ENCODE peak calls at places on chromosomes 5 and 9, in eight cellular contexts. W, X, U, L, T, V, D and E are unnamed samples.

GRCh38 chr9:33170464-33171156 is 3.5 kb upstream of the B4GALT1 start:
- DNase-seq in V (peak; percentile 82), T (no peak), X (peak; percentile 73), D (no peak), W (peak; percentile 77), U (peak; percentile 37), L (peak; percentile 66), E (peak; percentile 46)

GRCh38 chr5:56827043-56827442 is 11.7 kb downstream of the MAP3K1 start:
- DNase-seq in L (peak; percentile 16), T (no peak), D (no peak), W (no peak), V (no peak), X (no peak), U (no peak), E (no peak)

GRCh38 chr5:73482383-73483193 is 15.7 kb upstream of the BTF3 start:
- DNase-seq in D (peak; percentile 86), L (no peak), W (no peak), U (no peak), T (no peak), X (no peak), V (no peak), E (no peak)

GRCh38 chr9:23117621-23118020 is 671.0 kb downstream of the DMRTA1 start:
- DNase-seq in V (no peak), X (no peak), L (no peak), D (peak; percentile 80), T (no peak), U (no peak), W (no peak), E (no peak)

GRCh38 chr9:121764371-121764730 is 112.9 kb downstream of the DAB2IP start:
- DNase-seq in W (no peak), T (no peak), U (no peak), D (no peak), V (no peak), L (no peak), X (no peak), E (no peak)

GRCh38 chr5:166909040-166909439 is 1382.4 kb upstream of the WWC1 start:
- DNase-seq in W (no peak), V (no peak), L (peak; percentile 11), T (no peak), X (no peak), D (no peak), U (no peak), E (no peak)

GRCh38 chr9:115548826-115549225 is 430.9 kb upstream of the TNC start:
- DNase-seq in W (no peak), T (no peak), X (no peak), U (no peak), V (no peak), D (peak; percentile 59), L (no peak), E (no peak)

GRCh38 chr5:56516936-56517521 is 283.9 kb upstream of the ANKRD55 start:
- DNase-seq in D (peak; percentile 29), X (peak; percentile 55), T (no peak), W (no peak), V (peak; percentile 20), L (no peak), U (no peak), E (no peak)

GRCh38 chr9:16727452-16728127 is 142.9 kb downstream of the BNC2 start:
- DNase-seq in X (no peak), L (no peak), U (no peak), T (no peak), V (no peak), W (no peak), D (peak; percentile 39), E (no peak)

GRCh38 chr5:80255752-80256479 is at the start of gene SERINC5:
- DNase-seq in U (peak; percentile 79), T (peak; percentile 86), D (peak; percentile 68), V (peak; percentile 71), W (peak; percentile 92), X (peak; percentile 88), L (peak; percentile 79), E (peak; percentile 69)

GRCh38 chr9:4530375-4530774 is 40.1 kb downstream of the SLC1A1 start:
- DNase-seq in W (no peak), T (no peak), D (no peak), U (no peak), V (no peak), L (peak; percentile 40), X (no peak), E (no peak)

GRCh38 chr9:109014267-109015025 is 1.1 kb upstream of the CTNNAL1 start:
- DNase-seq in X (no peak), W (no peak), V (no peak), U (peak; percentile 39), D (peak; percentile 78), T (peak; percentile 56), L (peak; percentile 17), E (no peak)

GRCh38 chr5:102218159-102218558 is 77.9 kb downstream of the SLCO4C1 start:
- DNase-seq in W (no peak), L (no peak), U (no peak), T (no peak), X (no peak), V (no peak), D (no peak), E (no peak)

DNA sequence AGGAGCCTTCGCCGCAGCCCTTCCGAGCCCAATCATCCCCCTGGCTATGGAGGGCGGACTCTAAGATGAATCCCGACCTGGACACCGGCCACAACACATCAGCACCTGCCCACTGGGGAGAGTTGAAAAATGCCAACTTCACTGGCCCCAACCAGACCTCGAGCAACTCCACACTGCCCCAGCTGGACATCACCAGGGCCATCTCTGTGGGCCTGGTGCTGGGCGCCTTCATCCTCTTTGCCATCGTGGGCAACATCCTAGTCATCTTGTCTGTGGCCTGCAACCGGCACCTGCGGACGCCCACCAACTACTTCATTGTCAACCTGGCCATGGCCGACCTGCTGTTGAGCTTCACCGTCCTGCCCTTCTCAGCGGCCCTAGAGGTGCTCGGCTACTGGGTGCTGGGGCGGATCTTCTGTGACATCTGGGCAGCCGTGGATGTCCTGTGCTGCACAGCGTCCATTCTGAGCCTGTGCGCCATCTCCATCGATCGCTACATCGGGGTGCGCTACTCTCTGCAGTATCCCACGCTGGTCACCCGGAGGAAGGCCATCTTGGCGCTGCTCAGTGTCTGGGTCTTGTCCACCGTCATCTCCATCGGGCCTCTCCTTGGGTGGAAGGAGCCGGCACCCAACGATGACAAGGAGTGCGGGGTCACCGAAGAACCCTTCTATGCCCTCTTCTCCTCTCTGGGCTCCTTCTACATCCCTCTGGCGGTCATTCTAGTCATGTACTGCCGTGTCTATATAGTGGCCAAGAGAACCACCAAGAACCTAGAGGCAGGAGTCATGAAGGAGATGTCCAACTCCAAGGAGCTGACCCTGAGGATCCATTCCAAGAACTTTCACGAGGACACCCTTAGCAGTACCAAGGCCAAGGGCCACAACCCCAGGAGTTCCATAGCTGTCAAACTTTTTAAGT is 819 bp downstream of the ADRA1B start:
- DNase-seq in L (peak; percentile 36), U (no peak), X (no peak), W (no peak), V (no peak), T (no peak), D (no peak), E (no peak)
- H3K4me1 ChIP-seq in L (peaks cover 76% of the 10 kb centered on the region), U (no peaks in the 10 kb centered on the region), X (peaks cover 23% of the 10 kb centered on the region), W (peaks cover 8% of the 10 kb centered on the region), V (no peaks in the 10 kb centered on the region), T (peaks cover 7% of the 10 kb centered on the region), D (peaks cover 14% of the 10 kb centered on the region), E (peaks cover 4% of the 10 kb centered on the region)

DNA sequence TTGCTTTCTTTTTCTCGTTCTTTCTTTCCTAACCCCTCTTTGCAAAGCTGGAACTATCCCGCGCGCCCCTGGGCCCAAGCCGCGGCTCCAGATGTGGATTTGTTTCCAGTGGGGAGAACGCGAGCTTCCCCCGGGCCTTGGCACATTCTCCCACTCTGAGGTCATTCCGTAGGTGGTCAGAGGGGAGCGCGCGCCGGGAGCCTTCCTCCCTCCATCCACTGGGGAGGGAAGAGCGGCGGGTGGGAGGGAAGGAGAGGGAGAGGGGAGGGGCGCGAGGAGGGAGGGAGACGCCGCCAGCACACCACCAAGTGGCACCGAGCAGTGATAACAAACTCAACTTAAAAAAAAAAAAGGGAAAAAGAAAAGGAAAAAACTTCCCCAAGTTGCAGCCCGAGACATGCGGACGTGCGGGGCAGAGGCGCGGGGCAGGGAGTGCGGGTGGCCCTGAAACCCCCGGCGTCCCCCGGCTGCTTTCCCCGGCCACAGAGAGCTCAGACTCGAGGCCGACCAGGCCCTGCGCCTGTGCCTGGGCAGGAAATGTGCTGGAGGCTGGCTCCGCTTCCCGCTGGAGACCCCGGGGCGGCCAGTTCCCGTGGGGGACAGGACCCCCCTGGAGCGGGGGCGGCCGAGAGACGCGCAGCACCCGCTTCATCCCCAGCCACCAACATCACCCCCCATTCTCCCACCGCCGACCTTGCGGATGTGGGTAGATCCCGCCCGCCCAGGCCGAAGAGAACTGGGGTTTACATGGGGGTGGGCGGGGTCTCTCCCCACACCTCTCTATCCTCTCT is 3.1 kb downstream of the IER5L start:
- DNase-seq in U (peak; percentile 95), W (peak; percentile 90), V (peak; percentile 59), X (peak; percentile 83), D (peak; percentile 90), L (peak; percentile 92), T (peak; percentile 91), E (peak; percentile 66)
- TF ChIP-seq POLR2A in U (peak; percentile 59), W (no peak), V (peak; percentile 33), X (peak; percentile 59), D (peak; percentile 2), L (peak; percentile 65), T (peak; percentile 41), E (peak; percentile 50)

DNA sequence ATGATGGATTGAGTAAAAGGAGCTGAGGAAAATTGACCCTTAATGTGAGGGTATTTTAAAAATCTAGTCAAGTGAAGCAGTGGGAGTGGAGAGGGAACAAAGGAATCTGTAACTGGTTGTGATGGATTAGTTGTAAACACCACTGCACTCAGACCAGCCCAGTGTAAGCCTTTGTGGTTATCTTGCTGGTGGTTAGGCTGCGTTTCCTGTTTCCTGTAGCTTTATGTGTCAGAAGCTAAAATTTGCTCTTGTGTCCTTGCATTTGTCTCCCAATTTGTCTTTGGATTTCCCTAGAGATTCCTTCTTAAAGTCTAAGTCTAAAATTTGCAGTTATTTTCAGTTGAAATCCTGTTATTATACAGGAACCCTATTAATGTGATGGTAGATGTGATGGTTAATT is 6.3 kb downstream of the IFNA21 start:
- DNase-seq in X (peak; percentile 7), D (no peak), T (no peak), U (no peak), V (no peak), W (no peak), L (no peak), E (no peak)
- H3K27ac ChIP-seq in X (no peak overlapping the region), D (no peak overlapping the region), T (no peak overlapping the region), U (no peak overlapping the region), V (no peak overlapping the region), W (no peak overlapping the region), L (no peak overlapping the region), E (no peak overlapping the region)

GRCh38 chr9:20603524-20604268 is 18.6 kb downstream of the MLLT3 start:
- DNase-seq in D (no peak), L (no peak), U (no peak), T (no peak), X (no peak), V (no peak), W (no peak), E (no peak)

GRCh38 chr9:20598367-20598766 is 23.9 kb downstream of the MLLT3 start:
- DNase-seq in W (no peak), U (no peak), T (no peak), D (no peak), L (no peak), X (no peak), V (no peak), E (no peak)

GRCh38 chr9:20599195-20599594 is 23.1 kb downstream of the MLLT3 start:
- DNase-seq in X (no peak), V (no peak), U (no peak), T (no peak), W (no peak), D (peak; percentile 78), L (no peak), E (no peak)

GRCh38 chr9:20604561-20604960 is 17.7 kb downstream of the MLLT3 start:
- DNase-seq in L (no peak), X (no peak), W (no peak), U (no peak), D (peak; percentile 61), T (no peak), V (no peak), E (no peak)

GRCh38 chr9:20601292-20601691 is 21.0 kb downstream of the MLLT3 start:
- DNase-seq in L (no peak), V (no peak), U (no peak), T (no peak), X (no peak), W (no peak), D (no peak), E (no peak)
- H3K4me1 ChIP-seq in L (peaks cover 47% of the 10 kb centered on the region), V (peaks cover 39% of the 10 kb centered on the region), U (peaks cover 3% of the 10 kb centered on the region), T (no peaks in the 10 kb centered on the region), X (peaks cover 12% of the 10 kb centered on the region), W (peaks cover 44% of the 10 kb centered on the region), D (peaks cover 3% of the 10 kb centered on the region), E (no peaks in the 10 kb centered on the region)